ENCODE peak calls at places on chromosomes 7 and 10, in ten cellular contexts. P is lung, B is heart left ventricle, Z is cardiac fibroblast, F is AG09309, G is bronchial epithelial cell, J is IMR-90, T is fibroblast of mammary gland, X is kidney epithelial cell, M is AG04449. R is an unnamed sample.
A peak's percentile ranks its signal among the peaks of the same experiment; 100 is the strongest.

GRCh38 chr10:110229155-110229554 is 21.8 kb downstream of the MXI1 start:
- DNase-seq in M (no peak), P (no peak), X (no peak), T (no peak), B (no peak), F (no peak), J (no peak), Z (no peak), G (no peak), R (no peak)

GRCh38 chr10:36634916-36635315 is 490.5 kb upstream of the ANKRD30A start:
- DNase-seq in F (peak; percentile 21), Z (peak; percentile 76), P (no peak), J (peak; percentile 76), X (no peak), G (no peak), B (no peak), M (peak; percentile 44), T (peak; percentile 68), R (peak; percentile 73)

GRCh38 chr7:1060315-1061080 is 16.2 kb downstream of the GPR146 start:
- DNase-seq in M (no peak), T (no peak), G (no peak), J (no peak), Z (no peak), P (no peak), X (no peak), B (no peak), F (no peak), R (peak; percentile 21)

GRCh38 chr7:36895112-36895511 is 170.8 kb upstream of the AOAH start:
- DNase-seq in P (no peak), X (peak; percentile 25), M (no peak), Z (no peak), G (peak; percentile 53), T (no peak), F (no peak), B (no peak), J (no peak), R (no peak)

GRCh38 chr10:5089869-5090268 is 4.3 kb upstream of the AKR1C3 start:
- DNase-seq in J (peak; percentile 28), B (no peak), G (peak; percentile 93), T (peak; percentile 51), F (no peak), M (no peak), X (no peak), P (no peak), Z (peak; percentile 67), R (peak; percentile 40)

GRCh38 chr7:1950623-1951523 is 280.8 kb downstream of the ELFN1 start:
- DNase-seq in X (no peak), P (no peak), T (peak; percentile 14), M (no peak), G (no peak), B (peak; percentile 50), Z (no peak), J (peak; percentile 3), F (no peak), R (peak; percentile 13)

GRCh38 chr7:69531050-69531449 is 67.2 kb upstream of the AUTS2 start:
- DNase-seq in X (no peak), F (no peak), Z (no peak), T (no peak), P (no peak), M (no peak), B (no peak), G (no peak), J (no peak), R (no peak)

GRCh38 chr7:116697152-116697551 is 25.2 kb downstream of the MET start:
- DNase-seq in X (no peak), M (no peak), B (no peak), G (no peak), J (no peak), F (no peak), Z (no peak), P (no peak), T (no peak), R (no peak)

GRCh38 chr10:17453377-17454091 is 861 bp downstream of the ST8SIA6 start:
- DNase-seq in J (no peak), X (no peak), T (no peak), Z (peak; percentile 18), B (peak; percentile 31), G (peak; percentile 39), P (no peak), M (no peak), F (no peak), R (peak; percentile 11)

GRCh38 chr10:79318369-79318768 is 28.9 kb upstream of the PPIF start:
- DNase-seq in P (no peak), G (no peak), X (no peak), F (no peak), Z (no peak), J (no peak), B (no peak), T (no peak), M (no peak), R (no peak)

GRCh38 chr10:79315602-79315920 is 31.7 kb upstream of the PPIF start:
- DNase-seq in T (no peak), X (no peak), J (no peak), B (no peak), F (no peak), Z (no peak), P (no peak), M (no peak), G (no peak), R (no peak)

GRCh38 chr10:79314761-79315601 is 32.3 kb upstream of the PPIF start:
- DNase-seq in G (no peak), T (peak; percentile 18), B (no peak), P (no peak), X (no peak), J (no peak), F (no peak), Z (no peak), M (no peak), R (peak; percentile 45)

GRCh38 chr10:79319372-79319771 is 27.9 kb upstream of the PPIF start:
- DNase-seq in F (no peak), Z (no peak), B (no peak), J (no peak), G (no peak), X (no peak), P (no peak), T (no peak), M (no peak), R (no peak)

GRCh38 chr10:79316671-79317431 is 30.4 kb upstream of the PPIF start:
- DNase-seq in J (peak; percentile 29), Z (peak; percentile 18), F (no peak), X (no peak), G (no peak), T (no peak), B (no peak), M (no peak), P (no peak), R (peak; percentile 25)
- TF ChIP-seq CTCF in J (no peak), Z (no peak), F (no peak), X (peak; percentile 7), G (peak; percentile 13), T (no peak), B (no peak), M (no peak), P (no peak), R (no peak)

GRCh38 chr7:130352335-130353074 is 7.9 kb downstream of the CPA5 start:
- DNase-seq in M (no peak), G (peak; percentile 65), Z (peak; percentile 74), J (peak; percentile 75), F (no peak), T (peak; percentile 72), P (no peak), X (no peak), B (no peak), R (peak; percentile 72)
- H3K4me3 ChIP-seq in M (no peak overlapping the region), G (peak overlapping the region; percentile 23), Z (peak overlapping the region; percentile 13), J (no peak overlapping the region), F (no peak overlapping the region), T (peak overlapping the region; percentile 33), P (no peak overlapping the region), X (no peak overlapping the region), B (no peak overlapping the region), R (peak overlapping the region; percentile 20)

GRCh38 chr10:77909755-77910375 is 16.7 kb downstream of the DLG5 start:
- DNase-seq in B (no peak), Z (peak; percentile 76), F (peak; percentile 8), X (no peak), M (no peak), P (no peak), G (peak; percentile 44), T (peak; percentile 81), J (peak; percentile 84), R (peak; percentile 34)

GRCh38 chr10:77909021-77909754 is 17.4 kb downstream of the DLG5 start:
- DNase-seq in P (no peak), T (no peak), X (no peak), B (no peak), Z (peak; percentile 22), F (no peak), G (no peak), M (no peak), J (no peak), R (no peak)

GRCh38 chr10:77910524-77911145 is 15.9 kb downstream of the DLG5 start:
- DNase-seq in J (no peak), F (no peak), X (no peak), Z (no peak), M (no peak), G (no peak), P (no peak), B (no peak), T (no peak), R (no peak)

GRCh38 chr10:77906863-77907861 is 19.4 kb downstream of the DLG5 start:
- DNase-seq in B (no peak), T (no peak), Z (no peak), M (no peak), G (peak; percentile 95), F (no peak), X (no peak), J (no peak), P (no peak), R (no peak)

GRCh38 chr10:77907900-77908717 is 18.4 kb downstream of the DLG5 start:
- DNase-seq in B (no peak), F (no peak), J (no peak), P (no peak), T (no peak), X (no peak), Z (no peak), M (no peak), G (peak; percentile 30), R (no peak)
- TF ChIP-seq CTCF in B (no peak), F (no peak), J (no peak), P (no peak), T (peak; percentile 8), X (peak; percentile 36), Z (no peak), M (peak; percentile 15), G (peak; percentile 55), R (no peak)

DNA sequence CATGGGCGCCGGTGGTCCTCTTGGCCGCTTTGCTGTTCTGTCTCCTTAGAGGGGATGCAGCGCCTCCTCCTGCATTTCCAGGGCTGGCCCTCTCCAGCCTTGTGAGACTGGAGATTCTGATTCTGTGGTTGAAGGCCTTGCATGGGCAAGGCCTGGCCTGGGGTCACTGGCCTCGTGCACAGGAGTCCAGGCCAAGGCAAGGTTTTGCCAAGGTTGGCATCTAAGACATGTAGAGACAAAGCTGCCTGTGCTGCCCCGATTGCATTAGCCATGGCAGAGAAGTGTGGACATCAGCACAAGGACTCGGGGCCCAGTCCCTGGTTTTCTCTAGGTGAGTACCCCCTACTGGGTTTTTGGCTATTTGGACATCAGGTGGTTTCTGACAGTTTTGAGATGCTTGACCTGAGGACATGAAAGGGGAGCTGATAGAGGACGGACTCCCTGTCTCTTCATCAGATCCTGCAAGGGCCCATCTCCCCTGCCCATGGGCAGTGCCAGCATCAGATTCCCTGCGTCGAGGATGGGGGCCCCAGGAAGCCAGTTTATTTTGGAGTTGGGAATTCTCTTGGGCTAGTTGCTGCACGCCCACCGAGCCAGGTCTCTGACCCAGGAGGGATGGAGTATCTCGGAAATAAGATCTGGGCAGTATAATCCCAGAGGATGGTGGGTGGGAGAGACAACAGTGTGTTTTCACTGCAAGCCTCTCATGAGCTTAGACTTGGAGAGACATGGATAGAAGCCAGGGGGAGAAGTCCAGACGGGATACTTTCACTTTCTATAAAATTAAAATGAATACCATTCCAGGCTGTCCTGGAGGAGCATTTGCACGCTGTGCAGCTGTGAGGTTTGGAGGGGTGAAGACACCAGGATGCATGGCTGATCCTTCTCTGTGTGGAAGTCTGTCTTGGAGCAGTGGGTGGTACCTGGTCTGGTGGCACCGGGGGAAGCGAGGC is 25.6 kb downstream of the DOCK1 start:
- DNase-seq in M (no peak), T (peak; percentile 64), P (no peak), G (no peak), X (no peak), B (no peak), Z (peak; percentile 24), J (peak; percentile 64), F (no peak), R (peak; percentile 57)
- H3K4me3 ChIP-seq in M (no peak overlapping the region), T (no peak overlapping the region), P (no peak overlapping the region), G (no peak overlapping the region), X (no peak overlapping the region), B (peak overlapping the region; percentile 29), Z (peak overlapping the region; percentile 22), J (no peak overlapping the region), F (no peak overlapping the region), R (peak overlapping the region; percentile 34)

R was measured in AG10803.